ENCODE peak calls at places on chromosomes 12 and 14, in six cellular contexts. X is astrocyte of the hippocampus, Y is midbrain, C is germinal center, K is cardiac fibroblast, B is tibial artery. H is an unnamed sample.

GRCh38 chr12:53219956-53220856 is 11.8 kb downstream of the RARG start:
- DNase-seq in X (peak), Y (peak), C (peak), K (peak), B (no peak), H (no peak)

GRCh38 chr12:51527872-51528271 is 63.2 kb upstream of the SCN8A start:
- DNase-seq in X (no peak), Y (no peak), C (no peak), K (no peak), B (no peak), H (no peak)

GRCh38 chr14:36690301-36691020 is 28.8 kb downstream of the PAX9 start:
- DNase-seq in X (no peak), Y (no peak), C (no peak), K (no peak), B (no peak), H (no peak)

GRCh38 chr14:104750658-104751057 is 2.3 kb upstream of the SIVA1 start:
- DNase-seq in X (no peak), Y (no peak), C (no peak), K (no peak), B (no peak), H (no peak)

GRCh38 chr12:92462049-92462448 is 240.7 kb upstream of the PLEKHG7 start:
- DNase-seq in X (peak), Y (peak), C (no peak), K (peak), B (no peak), H (no peak)

GRCh38 chr14:60183724-60184596 is 18.8 kb upstream of the DHRS7 start:
- DNase-seq in X (peak), Y (peak), C (peak), K (peak), B (no peak), H (peak)

GRCh38 chr14:21287166-21287565 is 7.3 kb downstream of the RPGRIP1 start:
- DNase-seq in X (no peak), Y (no peak), C (no peak), K (no peak), B (no peak), H (no peak)

GRCh38 chr14:71266994-71267636 is 359.9 kb downstream of the PCNX1 start:
- DNase-seq in X (no peak), Y (no peak), C (no peak), K (peak), B (no peak), H (no peak)

GRCh38 chr14:68576031-68576430 is 216.8 kb downstream of the ZFP36L1 start:
- DNase-seq in X (no peak), Y (no peak), C (no peak), K (peak), B (peak), H (no peak)

GRCh38 chr12:106252056-106252455 is 4.2 kb upstream of the CKAP4 start:
- DNase-seq in X (no peak), Y (no peak), C (no peak), K (no peak), B (no peak), H (no peak)

GRCh38 chr14:50355692-50356091 is 41.0 kb downstream of the CDKL1 start:
- DNase-seq in X (no peak), Y (no peak), C (no peak), K (no peak), B (no peak), H (no peak)

GRCh38 chr12:4626543-4626942 is 22.3 kb downstream of the AKAP3 start:
- DNase-seq in X (no peak), Y (no peak), C (no peak), K (no peak), B (no peak), H (no peak)

GRCh38 chr12:64813733-64814132 is 10.7 kb upstream of the TBC1D30 start:
- DNase-seq in X (no peak), Y (no peak), C (no peak), K (no peak), B (no peak), H (no peak)

GRCh38 chr14:67782090-67782489 is 34.3 kb downstream of the ZFYVE26 start:
- DNase-seq in X (no peak), Y (no peak), C (no peak), K (no peak), B (no peak), H (no peak)

GRCh38 chr12:112916270-112916669 is 9.5 kb downstream of the OAS1 start:
- DNase-seq in X (no peak), Y (no peak), C (no peak), K (peak), B (no peak), H (no peak)

GRCh38 chr12:79055926-79056674 is 191.5 kb downstream of the SYT1 start:
- DNase-seq in X (peak), Y (no peak), C (no peak), K (peak), B (no peak), H (no peak)

GRCh38 chr14:53630336-53630735 is 326.3 kb downstream of the BMP4 start:
- DNase-seq in X (peak), Y (no peak), C (no peak), K (peak), B (no peak), H (peak)

GRCh38 chr12:3564411-3564810 is 73.4 kb downstream of the PRMT8 start:
- DNase-seq in X (no peak), Y (no peak), C (no peak), K (no peak), B (no peak), H (no peak)

GRCh38 chr12:119700078-119700477 is 32.1 kb downstream of the PRKAB1 start:
- DNase-seq in X (no peak), Y (no peak), C (no peak), K (no peak), B (no peak), H (no peak)

GRCh38 chr14:24060984-24061913 is 9.4 kb downstream of the CARMIL3 start:
- DNase-seq in X (no peak), Y (no peak), C (no peak), K (no peak), B (no peak), H (no peak)

GRCh38 chr12:124531281-124531745 is 36.1 kb downstream of the NCOR2 start:
- DNase-seq in X (peak), Y (no peak), C (no peak), K (no peak), B (no peak), H (no peak)

GRCh38 chr12:109934026-109934425 is 34.0 kb downstream of the TCHP start:
- DNase-seq in X (no peak), Y (no peak), C (no peak), K (peak), B (peak), H (no peak)

GRCh38 chr12:64621257-64621942 is 11.1 kb downstream of the RASSF3 start:
- DNase-seq in X (no peak), Y (no peak), C (peak), K (peak), B (peak), H (no peak)